ENCODE peak calls at places on chromosomes 12 and 14, in ten cellular contexts. Z is astrocyte of the spinal cord, R is NB4, J is heart left ventricle, A is AG04450, S is osteocyte, Q is keratinocyte, X is GM06990, E is lung, M is lower leg skin. P is an unnamed sample.

GRCh38 chr14:45140661-45141187 is 5.0 kb downstream of the FANCM start:
- DNase-seq in M (no peak), E (no peak), Z (no peak), J (no peak), A (no peak), X (no peak), R (no peak), Q (no peak), S (no peak), P (no peak)

GRCh38 chr12:104358353-104359003 is 54.9 kb downstream of the EID3 start:
- DNase-seq in Z (peak), M (peak), A (no peak), Q (no peak), X (peak), E (peak), S (peak), R (peak), J (peak), P (peak)

GRCh38 chr14:104109731-104110361 is 24.3 kb downstream of the ASPG start:
- DNase-seq in E (no peak), R (no peak), Z (no peak), J (peak), X (no peak), S (no peak), M (peak), Q (no peak), A (no peak), P (no peak)

GRCh38 chr12:12819752-12820311 is 6.7 kb downstream of the DDX47 start:
- DNase-seq in X (no peak), Q (peak), M (peak), R (no peak), A (peak), S (no peak), E (no peak), J (no peak), Z (peak), P (no peak)

GRCh38 chr14:57317248-57317833 is 48.6 kb downstream of the AP5M1 start:
- DNase-seq in E (peak), J (peak), S (peak), M (peak), X (peak), Q (peak), A (peak), R (peak), Z (peak), P (no peak)

GRCh38 chr14:104138098-104138890 is at the start of gene KIF26A:
- DNase-seq in R (no peak), M (peak), A (no peak), Q (no peak), J (peak), Z (no peak), S (no peak), E (no peak), X (no peak), P (no peak)

GRCh38 chr12:4312251-4312650 is 8.8 kb upstream of the TIGAR start:
- DNase-seq in Z (no peak), Q (no peak), X (no peak), J (no peak), E (no peak), A (no peak), S (no peak), M (no peak), R (no peak), P (no peak)

GRCh38 chr12:58803893-58804292 is 116.4 kb downstream of the LRIG3 start:
- DNase-seq in Z (peak), E (no peak), R (peak), M (no peak), A (peak), Q (peak), X (no peak), S (no peak), J (no peak), P (no peak)

GRCh38 chr12:50220357-50221061 is 53.3 kb upstream of the CERS5 start:
- DNase-seq in Q (no peak), M (no peak), S (no peak), X (peak), A (no peak), E (no peak), R (peak), Z (peak), J (no peak), P (no peak)

GRCh38 chr14:73754911-73755360 is 40.8 kb upstream of the PNMA1 start:
- DNase-seq in S (no peak), Z (peak), A (no peak), R (no peak), Q (no peak), E (no peak), X (no peak), J (peak), M (peak), P (no peak)

DNA sequence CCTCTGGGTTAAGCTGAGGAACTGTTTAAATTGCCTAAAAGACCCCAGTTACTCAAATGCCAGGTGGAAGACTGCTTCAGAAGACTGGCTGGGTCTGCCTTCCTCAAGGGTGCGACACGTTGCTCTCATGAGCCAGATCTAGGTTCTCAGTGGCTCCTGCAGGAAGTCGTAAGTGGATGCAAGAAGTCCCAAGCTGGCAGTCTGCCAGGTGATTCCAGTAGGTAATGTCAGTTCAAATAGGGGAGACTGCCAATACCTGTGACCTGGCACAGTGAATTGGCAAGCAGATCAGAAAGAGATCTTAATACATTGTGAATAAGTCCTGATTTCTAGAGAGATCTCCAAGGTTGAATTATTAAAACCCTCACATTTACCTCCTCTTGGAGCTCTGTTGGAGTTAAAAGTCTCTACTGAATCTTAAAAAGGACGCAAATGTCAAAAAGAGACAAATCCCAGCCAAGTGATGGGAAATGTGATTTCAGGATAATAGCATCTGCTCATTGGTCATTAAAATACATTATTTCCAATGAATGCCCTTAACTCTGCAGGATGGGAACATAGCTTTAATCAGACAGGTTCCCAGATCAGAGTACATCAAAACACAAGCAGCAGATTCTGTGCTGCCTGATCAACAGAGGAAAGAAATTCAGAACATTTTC is 98.8 kb upstream of the FRMD6 start:
- DNase-seq in J (peak), X (no peak), M (no peak), E (no peak), R (no peak), S (no peak), A (no peak), Z (no peak), Q (no peak), P (no peak)
- TF ChIP-seq CTCF in J (no peak), X (no peak), M (no peak), E (no peak), R (no peak), S (no peak), A (no peak), Z (no peak), Q (no peak), P (no peak)

GRCh38 chr14:22047105-22047504 is 373.5 kb upstream of the OR4E1 start:
- DNase-seq in E (no peak), Q (no peak), S (no peak), R (peak), Z (no peak), M (no peak), J (no peak), X (no peak), A (no peak), P (no peak)
- TF ChIP-seq CTCF in E (no peak), Q (peak), S (peak), R (peak), Z (peak), M (no peak), J (peak), X (peak), A (no peak), P (no peak)

DNA sequence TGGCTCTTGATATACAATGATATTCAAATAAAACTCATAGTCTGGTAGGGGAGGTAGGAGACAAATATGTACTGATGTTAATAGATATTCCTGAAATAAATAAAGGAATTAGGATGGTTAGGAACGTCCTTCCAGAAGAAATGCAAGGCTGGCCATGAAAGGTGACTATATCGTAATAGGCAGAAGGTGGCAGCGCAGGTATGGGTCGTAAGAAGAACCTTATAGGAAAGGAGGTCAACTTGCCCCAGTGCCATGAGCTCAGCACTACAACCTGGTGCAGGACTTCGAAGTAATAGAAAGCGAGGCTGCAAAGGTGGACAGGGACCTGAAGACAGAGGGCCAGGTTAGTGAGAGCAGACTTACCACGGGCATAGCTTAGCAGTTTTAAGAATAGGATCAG is 55.3 kb upstream of the FGD4 start:
- DNase-seq in Z (no peak), A (no peak), M (no peak), R (no peak), X (no peak), S (no peak), E (no peak), Q (no peak), J (no peak), P (no peak)
- TF ChIP-seq CTCF in Z (no peak), A (no peak), M (no peak), R (no peak), X (no peak), S (no peak), E (no peak), Q (no peak), J (no peak), P (no peak)

GRCh38 chr12:56601503-56601902 is 28.6 kb downstream of the BAZ2A start:
- DNase-seq in R (peak), X (no peak), Q (no peak), A (no peak), M (no peak), E (no peak), S (no peak), Z (no peak), J (peak), P (no peak)
- TF ChIP-seq CTCF in R (peak), X (peak), Q (no peak), A (peak), M (no peak), E (no peak), S (no peak), Z (peak), J (peak), P (no peak)

GRCh38 chr14:63308723-63309317 is 9.9 kb downstream of the GPHB5 start:
- DNase-seq in Q (no peak), Z (no peak), J (no peak), S (no peak), R (peak), M (no peak), E (no peak), X (no peak), A (no peak), P (no peak)
- TF ChIP-seq CTCF in Q (peak), Z (peak), J (peak), S (peak), R (peak), M (no peak), E (no peak), X (peak), A (peak), P (no peak)

GRCh38 chr14:65936342-65936741 is 523.8 kb downstream of the FUT8 start:
- DNase-seq in M (no peak), Z (no peak), R (no peak), E (no peak), X (no peak), J (no peak), A (no peak), Q (no peak), S (no peak), P (no peak)
- TF ChIP-seq CTCF in M (no peak), Z (no peak), R (no peak), E (no peak), X (no peak), J (no peak), A (no peak), Q (no peak), S (no peak), P (no peak)

GRCh38 chr14:100524933-100525243 is 62.3 kb downstream of the BEGAIN start:
- DNase-seq in E (no peak), Z (no peak), J (no peak), X (no peak), S (no peak), Q (no peak), M (peak), R (peak), A (no peak), P (no peak)
- TF ChIP-seq CTCF in E (no peak), Z (peak), J (peak), X (peak), S (peak), Q (peak), M (no peak), R (peak), A (peak), P (no peak)